ENCODE peak calls at places on chromosomes 5 and 9, in seven cellular contexts. M is activated effector memory CD4-positive, alpha-beta T cell treated with Interleukin-2 at 50 U/mL for 16 hours; B is PC-3; A is lower lobe of right lung; D is NCI-H82; E is GM04504; G is GM06990. C is an unnamed sample.

GRCh38 chr5:151675225-151675955 is 11.3 kb downstream of the SPARC start:
- DNase-seq in G (no peak), M (no peak), E (no peak), D (no peak), A (no peak), B (no peak), C (no peak)

GRCh38 chr5:134537297-134537696 is 11.8 kb downstream of the JADE2 start:
- DNase-seq in D (no peak), E (no peak), B (no peak), A (no peak), G (no peak), M (no peak), C (no peak)

GRCh38 chr9:88322906-88323566 is 65.2 kb upstream of the SPIN1 start:
- DNase-seq in A (no peak), D (no peak), E (no peak), B (no peak), M (peak), G (no peak), C (no peak)

GRCh38 chr5:119315516-119315949 is 40.3 kb upstream of the TNFAIP8 start:
- DNase-seq in B (peak), A (no peak), E (no peak), G (peak), M (no peak), D (peak), C (peak)

GRCh38 chr9:109171926-109172325 is 4.9 kb upstream of the FRRS1L start:
- DNase-seq in M (no peak), D (no peak), G (no peak), E (no peak), B (no peak), A (no peak), C (no peak)

GRCh38 chr9:124839612-124840299 is 13.5 kb upstream of the WDR38 start:
- DNase-seq in D (peak), G (no peak), B (peak), M (no peak), A (no peak), E (no peak), C (no peak)

GRCh38 chr5:3597002-3597726 is 1.5 kb downstream of the IRX1 start:
- DNase-seq in B (no peak), G (no peak), M (no peak), E (no peak), A (no peak), D (no peak), C (no peak)

GRCh38 chr5:83583859-83584258 is 112.3 kb downstream of the VCAN start:
- DNase-seq in B (peak), E (no peak), D (no peak), G (no peak), A (no peak), M (no peak), C (no peak)

GRCh38 chr9:128820665-128821583 is 2.6 kb downstream of the ENDOG start:
- DNase-seq in D (no peak), M (no peak), A (no peak), E (no peak), B (no peak), G (no peak), C (no peak)

GRCh38 chr9:29750062-29750461 is 2176.8 kb upstream of the C9orf72 start:
- DNase-seq in D (no peak), M (no peak), G (no peak), A (no peak), B (no peak), E (no peak), C (no peak)

GRCh38 chr5:82918311-82919031 is 158.7 kb downstream of the TMEM167A start:
- DNase-seq in M (no peak), A (no peak), E (no peak), B (no peak), D (no peak), G (no peak), C (no peak)

GRCh38 chr5:19098434-19098833 is 889.6 kb downstream of the CDH18 start:
- DNase-seq in E (no peak), A (no peak), D (no peak), G (no peak), M (no peak), B (no peak), C (no peak)

GRCh38 chr5:14035859-14036440 is 91.5 kb upstream of the DNAH5 start:
- DNase-seq in B (peak), E (peak), A (no peak), D (no peak), G (no peak), M (no peak), C (peak)

GRCh38 chr5:58507715-58508114 is 16.5 kb downstream of the GAPT start:
- DNase-seq in D (no peak), M (no peak), A (no peak), B (no peak), E (no peak), G (no peak), C (no peak)

GRCh38 chr9:113536483-113537226 is 73.1 kb downstream of the RGS3 start:
- DNase-seq in M (no peak), A (no peak), G (no peak), B (no peak), E (no peak), D (peak), C (no peak)

GRCh38 chr9:91837982-91838731 is 111.9 kb downstream of the ROR2 start:
- DNase-seq in M (no peak), D (peak), E (no peak), B (peak), A (peak), G (no peak), C (no peak)

GRCh38 chr9:96376926-96377874 is 6.3 kb downstream of the SLC35D2 start:
- DNase-seq in B (peak), E (peak), D (no peak), M (no peak), A (peak), G (no peak), C (no peak)

GRCh38 chr9:19102181-19102630 is 498 bp downstream of the HAUS6 start:
- DNase-seq in A (peak), E (no peak), G (no peak), M (peak), D (peak), B (peak), C (peak)

GRCh38 chr5:43771611-43772031 is 168.6 kb downstream of the NNT start:
- DNase-seq in D (no peak), A (no peak), G (no peak), M (no peak), E (no peak), B (no peak), C (no peak)

GRCh38 chr5:43363445-43364152 is 48.6 kb downstream of the CCL28 start:
- DNase-seq in G (no peak), A (no peak), B (no peak), M (no peak), D (no peak), E (no peak), C (no peak)

GRCh38 chr9:35903049-35903448 is 3.0 kb upstream of the HRCT1 start:
- DNase-seq in M (no peak), G (no peak), A (no peak), B (peak), D (peak), E (no peak), C (peak)

GRCh38 chr9:104900871-104901270 is 27.1 kb downstream of the ABCA1 start:
- DNase-seq in E (no peak), G (no peak), B (no peak), A (no peak), M (no peak), D (no peak), C (no peak)

GRCh38 chr5:2157372-2157771 is 274.6 kb upstream of the IRX4 start:
- DNase-seq in M (no peak), E (no peak), D (no peak), B (no peak), A (no peak), G (no peak), C (no peak)

GRCh38 chr5:39376293-39376714 is 12.0 kb upstream of the C9 start:
- DNase-seq in G (peak), A (no peak), E (no peak), M (no peak), B (peak), D (peak), C (peak)

GRCh38 chr5:428754-429452 is 14.1 kb upstream of the EXOC3 start:
- DNase-seq in A (no peak), M (no peak), G (no peak), B (no peak), E (no peak), D (no peak), C (no peak)

GRCh38 chr9:101476576-101477208 is 41.1 kb upstream of the ALDOB start:
- DNase-seq in B (no peak), D (no peak), A (no peak), M (no peak), E (no peak), G (no peak), C (no peak)

GRCh38 chr5:3736926-3737325 is 141.3 kb downstream of the IRX1 start:
- DNase-seq in M (no peak), B (no peak), G (no peak), E (no peak), A (no peak), D (no peak), C (no peak)

GRCh38 chr9:131707677-131708612 is 31.9 kb downstream of the RAPGEF1 start:
- DNase-seq in G (no peak), B (peak), E (peak), A (peak), M (no peak), D (no peak), C (no peak)

GRCh38 chr5:181028032-181028819 is 11.8 kb upstream of the BTNL9 start:
- DNase-seq in B (no peak), M (no peak), E (no peak), G (no peak), D (no peak), A (no peak), C (no peak)

GRCh38 chr9:76510041-76510440 is 51.1 kb downstream of the GCNT1 start:
- DNase-seq in E (peak), B (no peak), D (no peak), G (no peak), M (no peak), A (no peak), C (no peak)

GRCh38 chr9:114396558-114397218 is 8.9 kb upstream of the AKNA start:
- DNase-seq in G (no peak), A (no peak), D (peak), M (no peak), E (peak), B (no peak), C (no peak)

GRCh38 chr5:144198386-144198785 is 27.7 kb downstream of the KCTD16 start:
- DNase-seq in M (no peak), D (no peak), A (no peak), E (no peak), G (no peak), B (peak), C (no peak)

GRCh38 chr9:33287087-33287490 is 3.2 kb upstream of the NFX1 start:
- DNase-seq in D (peak), B (peak), E (peak), A (no peak), G (no peak), M (peak), C (peak)

GRCh38 chr5:150945947-150946346 is 41.2 kb upstream of the ZNF300 start:
- DNase-seq in M (no peak), D (no peak), A (no peak), G (no peak), B (no peak), E (no peak), C (no peak)

GRCh38 chr5:107154598-107154997 is 516.1 kb downstream of the EFNA5 start:
- DNase-seq in E (no peak), G (no peak), M (no peak), A (no peak), B (no peak), D (peak), C (no peak)

GRCh38 chr5:130270786-130271185 is 366.5 kb downstream of the CHSY3 start:
- DNase-seq in D (no peak), B (peak), A (no peak), G (no peak), E (no peak), M (no peak), C (no peak)

GRCh38 chr5:40367260-40367659 is 312.5 kb upstream of the PTGER4 start:
- DNase-seq in E (no peak), A (no peak), B (no peak), D (peak), G (no peak), M (no peak), C (no peak)

C was measured in GM10248.